ENCODE peak calls at places on chromosome 20, in six cellular contexts. One of them, this sample, is unnamed.

GRCh38 chr20:4099905-4100675 is 84.7 kb upstream of the RNF24 start:
- DNase-seq in lower lobe of right lung: no peak
- DNase-seq in choroid plexus epithelial cell: no peak
- DNase-seq in GM20000: no peak
- DNase-seq in BJ: no peak
- DNase-seq in neural crest cell: no peak
- DNase-seq in this sample: no peak

GRCh38 chr20:23783447-23783846 is 32.7 kb upstream of the CST1 start:
- DNase-seq in lower lobe of right lung: no peak
- DNase-seq in neural crest cell: no peak
- DNase-seq in GM20000: no peak
- DNase-seq in BJ: no peak
- DNase-seq in choroid plexus epithelial cell: no peak
- DNase-seq in this sample: no peak

GRCh38 chr20:17587148-17587547 is 17.3 kb downstream of the DSTN start:
- DNase-seq in GM20000: no peak
- DNase-seq in neural crest cell: no peak
- DNase-seq in BJ: no peak
- DNase-seq in choroid plexus epithelial cell: no peak
- DNase-seq in lower lobe of right lung: no peak
- DNase-seq in this sample: no peak

GRCh38 chr20:62051166-62051900 is 14.3 kb downstream of the TAF4 start:
- DNase-seq in GM20000: no peak
- DNase-seq in neural crest cell: no peak
- DNase-seq in BJ: no peak
- DNase-seq in choroid plexus epithelial cell: no peak
- DNase-seq in lower lobe of right lung: peak; percentile 39
- DNase-seq in this sample: no peak

GRCh38 chr20:23396961-23397620 is 24.2 kb downstream of the NAPB start:
- DNase-seq in BJ: no peak
- DNase-seq in choroid plexus epithelial cell: peak; percentile 56
- DNase-seq in GM20000: no peak
- DNase-seq in lower lobe of right lung: no peak
- DNase-seq in neural crest cell: no peak
- DNase-seq in this sample: no peak

GRCh38 chr20:24483435-24484080 is 14.1 kb downstream of the SYNDIG1 start:
- DNase-seq in choroid plexus epithelial cell: no peak
- DNase-seq in lower lobe of right lung: no peak
- DNase-seq in GM20000: no peak
- DNase-seq in BJ: no peak
- DNase-seq in neural crest cell: no peak
- DNase-seq in this sample: no peak

GRCh38 chr20:21546355-21546754 is 32.5 kb upstream of the NKX2-2 start:
- DNase-seq in BJ: no peak
- DNase-seq in neural crest cell: no peak
- DNase-seq in choroid plexus epithelial cell: no peak
- DNase-seq in lower lobe of right lung: no peak
- DNase-seq in GM20000: no peak
- DNase-seq in this sample: no peak

GRCh38 chr20:48738399-48739304 is 89.1 kb downstream of the PREX1 start:
- DNase-seq in lower lobe of right lung: no peak
- DNase-seq in BJ: no peak
- DNase-seq in GM20000: peak; percentile 78
- DNase-seq in neural crest cell: no peak
- DNase-seq in choroid plexus epithelial cell: no peak
- DNase-seq in this sample: no peak

GRCh38 chr20:50027611-50028105 is 44.9 kb downstream of the SNAI1 start:
- DNase-seq in BJ: peak; percentile 46
- DNase-seq in lower lobe of right lung: no peak
- DNase-seq in neural crest cell: no peak
- DNase-seq in choroid plexus epithelial cell: peak; percentile 84
- DNase-seq in GM20000: no peak
- DNase-seq in this sample: peak; percentile 53

GRCh38 chr20:3189561-3190131 is 14.8 kb downstream of the DDRGK1 start:
- DNase-seq in GM20000: no peak
- DNase-seq in BJ: no peak
- DNase-seq in neural crest cell: no peak
- DNase-seq in lower lobe of right lung: no peak
- DNase-seq in choroid plexus epithelial cell: no peak
- DNase-seq in this sample: no peak

GRCh38 chr20:6784767-6785166 is 17.3 kb downstream of the BMP2 start:
- DNase-seq in lower lobe of right lung: no peak
- DNase-seq in GM20000: no peak
- DNase-seq in neural crest cell: no peak
- DNase-seq in choroid plexus epithelial cell: no peak
- DNase-seq in BJ: no peak
- DNase-seq in this sample: no peak

GRCh38 chr20:60039526-60039925 is 81.3 kb downstream of the CDH26 start:
- DNase-seq in GM20000: no peak
- DNase-seq in lower lobe of right lung: no peak
- DNase-seq in choroid plexus epithelial cell: no peak
- DNase-seq in neural crest cell: no peak
- DNase-seq in BJ: no peak
- DNase-seq in this sample: no peak

GRCh38 chr20:60359010-60359409 is 400.8 kb downstream of the CDH26 start:
- DNase-seq in GM20000: no peak
- DNase-seq in neural crest cell: no peak
- DNase-seq in BJ: no peak
- DNase-seq in lower lobe of right lung: no peak
- DNase-seq in choroid plexus epithelial cell: no peak
- DNase-seq in this sample: no peak

GRCh38 chr20:5714261-5715041 is 35.8 kb upstream of the SHLD1 start:
- DNase-seq in neural crest cell: no peak
- DNase-seq in choroid plexus epithelial cell: peak; percentile 81
- DNase-seq in GM20000: no peak
- DNase-seq in lower lobe of right lung: no peak
- DNase-seq in BJ: no peak
- DNase-seq in this sample: no peak

GRCh38 chr20:49395183-49395582 is 87.3 kb downstream of the KCNB1 start:
- DNase-seq in choroid plexus epithelial cell: no peak
- DNase-seq in lower lobe of right lung: no peak
- DNase-seq in BJ: no peak
- DNase-seq in neural crest cell: no peak
- DNase-seq in GM20000: no peak
- DNase-seq in this sample: no peak

GRCh38 chr20:62765432-62766070 is 30.7 kb upstream of the MRGBP start:
- DNase-seq in choroid plexus epithelial cell: no peak
- DNase-seq in lower lobe of right lung: no peak
- DNase-seq in GM20000: no peak
- DNase-seq in neural crest cell: no peak
- DNase-seq in BJ: no peak
- DNase-seq in this sample: no peak

GRCh38 chr20:4524792-4525191 is 196.9 kb upstream of the PRND start:
- DNase-seq in neural crest cell: no peak
- DNase-seq in choroid plexus epithelial cell: no peak
- DNase-seq in BJ: no peak
- DNase-seq in GM20000: no peak
- DNase-seq in lower lobe of right lung: no peak
- DNase-seq in this sample: no peak

GRCh38 chr20:36170542-36171215 is 16.1 kb downstream of the EPB41L1 start:
- DNase-seq in neural crest cell: no peak
- DNase-seq in choroid plexus epithelial cell: no peak
- DNase-seq in BJ: no peak
- DNase-seq in lower lobe of right lung: no peak
- DNase-seq in GM20000: no peak
- DNase-seq in this sample: no peak

GRCh38 chr20:22808628-22809027 is 224.3 kb upstream of the FOXA2 start:
- DNase-seq in choroid plexus epithelial cell: no peak
- DNase-seq in lower lobe of right lung: no peak
- DNase-seq in BJ: no peak
- DNase-seq in neural crest cell: no peak
- DNase-seq in GM20000: no peak
- DNase-seq in this sample: no peak

GRCh38 chr20:44997171-44997570 is 30.9 kb downstream of the STK4 start:
- DNase-seq in neural crest cell: no peak
- DNase-seq in lower lobe of right lung: no peak
- DNase-seq in choroid plexus epithelial cell: no peak
- DNase-seq in GM20000: no peak
- DNase-seq in BJ: no peak
- DNase-seq in this sample: no peak

GRCh38 chr20:40997116-40997515 is 31.5 kb upstream of the TOP1 start:
- DNase-seq in BJ: no peak
- DNase-seq in choroid plexus epithelial cell: peak; percentile 45
- DNase-seq in lower lobe of right lung: no peak
- DNase-seq in GM20000: no peak
- DNase-seq in neural crest cell: no peak
- DNase-seq in this sample: no peak

GRCh38 chr20:4509825-4510522 is 211.7 kb upstream of the PRND start:
- DNase-seq in BJ: no peak
- DNase-seq in GM20000: no peak
- DNase-seq in choroid plexus epithelial cell: peak; percentile 49
- DNase-seq in neural crest cell: no peak
- DNase-seq in lower lobe of right lung: no peak
- DNase-seq in this sample: no peak

GRCh38 chr20:2699775-2700413 is 7.3 kb downstream of the EBF4 start:
- DNase-seq in lower lobe of right lung: no peak
- DNase-seq in neural crest cell: no peak
- DNase-seq in BJ: no peak
- DNase-seq in GM20000: no peak
- DNase-seq in choroid plexus epithelial cell: no peak
- DNase-seq in this sample: no peak

GRCh38 chr20:5073154-5074049 is 46.4 kb downstream of the PCNA start:
- DNase-seq in choroid plexus epithelial cell: peak; percentile 24
- DNase-seq in lower lobe of right lung: peak; percentile 92
- DNase-seq in BJ: peak; percentile 23
- DNase-seq in GM20000: no peak
- DNase-seq in neural crest cell: no peak
- DNase-seq in this sample: no peak

GRCh38 chr20:58228484-58229197 is at the start of gene ANKRD60:
- DNase-seq in lower lobe of right lung: no peak
- DNase-seq in choroid plexus epithelial cell: peak; percentile 63
- DNase-seq in GM20000: peak; percentile 42
- DNase-seq in BJ: no peak
- DNase-seq in neural crest cell: no peak
- DNase-seq in this sample: no peak

GRCh38 chr20:63538204-63539091 is 1.3 kb upstream of the PTK6 start:
- DNase-seq in choroid plexus epithelial cell: peak; percentile 27
- DNase-seq in lower lobe of right lung: peak; percentile 86
- DNase-seq in BJ: no peak
- DNase-seq in neural crest cell: no peak
- DNase-seq in GM20000: no peak
- DNase-seq in this sample: no peak

DNA sequence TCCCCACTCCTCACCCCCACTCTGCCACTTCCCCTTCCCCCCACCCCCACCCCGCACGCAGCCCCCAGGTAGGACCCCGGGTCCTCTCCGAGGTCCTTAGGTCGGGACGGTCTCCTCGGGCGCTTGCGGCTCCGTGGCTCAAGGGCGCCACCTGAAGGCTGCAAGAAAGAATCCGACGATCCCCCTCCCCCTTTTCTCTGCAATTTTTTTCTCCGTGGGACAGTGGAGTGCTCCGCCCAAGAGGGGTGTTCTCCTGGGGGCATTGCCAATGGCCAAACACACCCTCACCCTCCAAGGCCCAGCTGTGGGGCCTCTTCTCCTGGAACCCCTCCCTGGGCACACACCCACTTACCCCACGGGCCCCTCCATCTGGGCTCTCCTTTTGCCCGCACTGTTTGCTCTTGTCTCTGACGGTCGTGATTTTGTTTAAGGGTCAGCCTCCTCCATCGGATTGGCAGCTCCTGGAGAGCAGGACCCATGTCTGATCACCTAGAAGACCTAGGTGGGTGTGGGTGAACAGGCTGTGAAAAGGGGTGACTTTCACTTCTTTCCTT is 1.1 kb upstream of the TMEM74B start:
- DNase-seq in choroid plexus epithelial cell: peak; percentile 50
- DNase-seq in GM20000: peak; percentile 83
- DNase-seq in BJ: no peak
- DNase-seq in lower lobe of right lung: peak; percentile 67
- DNase-seq in neural crest cell: peak; percentile 62
- DNase-seq in this sample: no peak
- TF ChIP-seq CTCF in choroid plexus epithelial cell: peak; percentile 68
- TF ChIP-seq CTCF in GM20000: peak; percentile 50
- TF ChIP-seq CTCF in BJ: peak; percentile 69
- TF ChIP-seq CTCF in lower lobe of right lung: peak; percentile 53
- TF ChIP-seq CTCF in neural crest cell: peak; percentile 75
- TF ChIP-seq CTCF in this sample: peak; percentile 55

DNA sequence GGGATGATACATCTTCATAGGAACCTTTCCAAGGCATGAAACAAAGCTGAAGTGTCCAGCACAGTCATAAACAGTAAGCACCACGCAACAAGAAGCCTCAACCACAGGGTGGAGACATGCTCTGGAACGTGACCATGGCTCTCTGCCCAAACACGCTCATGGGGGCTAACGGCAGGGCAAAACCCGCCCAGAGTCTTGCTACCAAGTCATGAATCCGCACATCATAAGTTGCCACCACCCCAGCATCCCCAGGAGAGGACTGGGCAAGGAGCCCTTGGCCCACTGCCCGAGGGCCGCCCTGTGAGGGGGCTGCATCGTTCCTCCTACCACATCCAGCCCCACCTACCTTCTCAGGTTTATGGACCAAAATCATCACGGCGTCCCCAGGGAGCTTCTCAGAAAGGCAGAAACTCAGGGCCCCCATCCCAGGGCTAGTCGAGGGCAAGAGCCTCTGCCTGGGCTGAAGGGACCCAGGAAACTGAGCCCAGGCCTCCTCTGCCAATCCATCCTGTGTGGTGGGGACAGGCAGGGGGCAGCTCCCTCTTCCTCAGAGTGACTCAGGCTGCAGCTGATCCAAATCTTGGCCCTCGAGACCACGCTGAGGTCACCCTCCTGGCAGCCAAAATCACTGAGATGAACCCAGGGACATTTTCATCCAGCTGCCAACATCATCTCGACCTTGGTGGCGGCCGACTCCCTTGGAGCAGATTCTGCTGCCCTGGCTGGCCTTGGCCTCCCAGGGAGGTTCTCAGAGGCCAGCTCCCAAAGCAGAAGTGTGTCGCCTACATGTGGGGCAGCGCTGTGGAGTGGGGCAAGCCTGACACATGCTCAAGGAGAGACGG is 42.6 kb downstream of the BMP7 start:
- DNase-seq in choroid plexus epithelial cell: no peak
- DNase-seq in BJ: no peak
- DNase-seq in GM20000: no peak
- DNase-seq in lower lobe of right lung: no peak
- DNase-seq in neural crest cell: no peak
- DNase-seq in this sample: no peak
- TF ChIP-seq CTCF in choroid plexus epithelial cell: no peak
- TF ChIP-seq CTCF in BJ: peak; percentile 21
- TF ChIP-seq CTCF in GM20000: no peak
- TF ChIP-seq CTCF in lower lobe of right lung: no peak
- TF ChIP-seq CTCF in neural crest cell: peak; percentile 11
- TF ChIP-seq CTCF in this sample: peak; percentile 27

DNA sequence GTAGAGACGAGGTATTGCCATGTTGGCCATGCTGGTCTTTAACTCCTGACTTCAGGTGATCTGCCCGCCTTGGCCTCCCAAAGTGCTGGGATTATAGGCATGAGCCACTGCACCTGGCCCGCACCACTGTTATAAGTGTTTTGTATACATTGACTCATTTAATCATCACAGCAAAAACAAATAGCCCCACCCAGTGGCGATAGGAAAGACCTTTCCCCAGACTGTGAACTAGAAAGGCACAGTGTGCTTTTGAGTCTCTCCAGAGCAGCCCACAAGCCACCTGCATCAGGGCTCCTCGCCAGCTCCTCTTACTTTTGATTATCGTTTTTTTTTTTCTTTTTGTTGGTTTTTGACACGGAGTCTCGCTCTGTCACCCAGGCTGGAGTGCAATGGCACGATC is 27.9 kb upstream of the ZFP64 start:
- DNase-seq in GM20000: no peak
- DNase-seq in neural crest cell: no peak
- DNase-seq in BJ: no peak
- DNase-seq in choroid plexus epithelial cell: peak; percentile 13
- DNase-seq in lower lobe of right lung: no peak
- DNase-seq in this sample: no peak
- TF ChIP-seq CTCF in GM20000: no peak
- TF ChIP-seq CTCF in neural crest cell: no peak
- TF ChIP-seq CTCF in BJ: no peak
- TF ChIP-seq CTCF in choroid plexus epithelial cell: peak; percentile 26
- TF ChIP-seq CTCF in lower lobe of right lung: no peak
- TF ChIP-seq CTCF in this sample: peak; percentile 3

GRCh38 chr20:34083137-34083536 is 28.9 kb downstream of the EIF2S2 start:
- DNase-seq in choroid plexus epithelial cell: peak; percentile 95
- DNase-seq in lower lobe of right lung: peak; percentile 89
- DNase-seq in GM20000: no peak
- DNase-seq in neural crest cell: no peak
- DNase-seq in BJ: no peak
- DNase-seq in this sample: peak; percentile 50
- TF ChIP-seq CTCF in choroid plexus epithelial cell: peak; percentile 23
- TF ChIP-seq CTCF in lower lobe of right lung: no peak
- TF ChIP-seq CTCF in GM20000: no peak
- TF ChIP-seq CTCF in neural crest cell: no peak
- TF ChIP-seq CTCF in BJ: peak; percentile 14
- TF ChIP-seq CTCF in this sample: no peak

This sample was measured in HFF-Myc.